ENCODE peak calls at places on chromosomes 2 and 18, in ten cellular contexts. O is BJ, F is tibial artery, W is A549, B is left ventricle myocardium inferior, I is NB4, R is fibroblast of the aortic adventitia, A is testis, N is cardiac fibroblast, X is right atrium auricular region. E is an unnamed sample.
A peak's percentile ranks its signal among the peaks of the same experiment; 100 is the strongest.

GRCh38 chr2:67571785-67572718 is 174.9 kb downstream of the ETAA1 start:
- DNase-seq in I (no peak), N (peak; percentile 64), X (no peak), F (no peak), R (peak; percentile 74), B (no peak), W (peak; percentile 44), A (no peak), O (no peak), E (peak; percentile 66)

GRCh38 chr2:155525194-155525593 is 807.3 kb downstream of the NR4A2 start:
- DNase-seq in N (no peak), W (no peak), F (no peak), I (no peak), A (no peak), O (no peak), X (no peak), B (no peak), R (no peak), E (no peak)

GRCh38 chr2:230974096-230974913 is 21.6 kb upstream of the SPATA3 start:
- DNase-seq in F (no peak), I (peak; percentile 85), B (no peak), R (no peak), X (peak; percentile 55), W (no peak), A (no peak), N (peak; percentile 67), O (no peak), E (peak; percentile 92)

GRCh38 chr2:128322651-128323491 is 4.2 kb upstream of the HS6ST1 start:
- DNase-seq in F (no peak), B (no peak), I (peak; percentile 44), A (peak; percentile 28), W (no peak), R (no peak), N (no peak), X (peak; percentile 59), O (no peak), E (no peak)

GRCh38 chr2:197254776-197255521 is 55.6 kb downstream of the ANKRD44 start:
- DNase-seq in N (no peak), B (no peak), X (no peak), F (no peak), A (no peak), O (no peak), W (no peak), I (no peak), R (no peak), E (no peak)

GRCh38 chr18:73980289-73980979 is 167.2 kb downstream of the FBXO15 start:
- DNase-seq in F (no peak), B (no peak), I (peak; percentile 16), N (peak; percentile 42), R (peak; percentile 9), A (peak; percentile 56), O (no peak), X (no peak), W (peak; percentile 20), E (no peak)

GRCh38 chr2:180519276-180519675 is 461.1 kb upstream of the UBE2E3 start:
- DNase-seq in N (peak; percentile 80), O (no peak), F (no peak), R (peak; percentile 49), I (no peak), X (no peak), A (no peak), W (peak; percentile 11), B (no peak), E (peak; percentile 51)

GRCh38 chr2:163441603-163442002 is 294.2 kb downstream of the FIGN start:
- DNase-seq in O (no peak), R (no peak), X (no peak), A (no peak), F (no peak), B (no peak), N (no peak), I (no peak), W (no peak), E (no peak)

GRCh38 chr2:133123912-133124311 is 444.4 kb downstream of the NCKAP5 start:
- DNase-seq in F (no peak), X (no peak), W (no peak), O (no peak), A (no peak), B (no peak), N (no peak), I (no peak), R (no peak), E (no peak)

GRCh38 chr2:133124446-133124845 is 443.8 kb downstream of the NCKAP5 start:
- DNase-seq in I (no peak), N (no peak), F (no peak), X (no peak), B (no peak), R (no peak), O (no peak), A (no peak), W (no peak), E (no peak)

GRCh38 chr2:133123393-133123792 is 444.9 kb downstream of the NCKAP5 start:
- DNase-seq in W (no peak), O (no peak), R (no peak), B (no peak), F (no peak), X (no peak), A (no peak), N (no peak), I (no peak), E (no peak)

GRCh38 chr2:133120310-133120709 is 448.0 kb downstream of the NCKAP5 start:
- DNase-seq in I (no peak), N (no peak), B (no peak), X (no peak), R (no peak), A (no peak), F (no peak), W (no peak), O (no peak), E (no peak)

DNA sequence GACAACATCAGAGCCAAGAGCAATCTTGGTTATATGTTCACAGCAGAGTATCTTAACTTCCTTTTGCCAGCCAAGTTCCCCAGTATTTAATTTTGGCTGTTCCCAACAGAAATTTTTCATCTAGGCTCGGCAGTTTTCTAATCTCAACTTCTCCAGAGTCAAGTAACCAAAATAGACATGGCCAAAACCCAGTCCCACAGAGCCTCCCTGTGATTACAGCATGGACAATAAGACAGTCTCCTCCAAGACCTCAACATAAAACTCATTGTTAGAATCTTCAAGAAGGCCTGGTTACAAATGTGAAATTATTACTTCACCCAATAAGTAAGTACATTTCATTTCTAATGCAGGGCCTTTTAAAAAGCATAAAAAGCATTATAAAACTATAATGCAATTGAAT is 445.7 kb downstream of the NCKAP5 start:
- DNase-seq in W (no peak), A (no peak), X (no peak), N (no peak), F (no peak), B (no peak), O (no peak), I (no peak), R (no peak), E (no peak)
- H3K4me3 ChIP-seq in W (no peak overlapping the region), A (no peak overlapping the region), X (no peak overlapping the region), N (no peak overlapping the region), F (no peak overlapping the region), B (no peak overlapping the region), O (no peak overlapping the region), I (no peak overlapping the region), R (no peak overlapping the region), E (no peak overlapping the region)

GRCh38 chr18:46680784-46681695 is 24.0 kb upstream of the LOXHD1 start:
- DNase-seq in A (no peak), R (no peak), I (peak; percentile 27), X (no peak), N (no peak), O (no peak), F (no peak), W (no peak), B (no peak), E (no peak)

GRCh38 chr18:46683252-46683651 is 26.2 kb upstream of the LOXHD1 start:
- DNase-seq in W (no peak), N (no peak), I (no peak), O (no peak), F (no peak), A (no peak), B (no peak), X (no peak), R (no peak), E (no peak)

GRCh38 chr18:46678785-46679404 is 21.9 kb upstream of the LOXHD1 start:
- DNase-seq in A (no peak), O (no peak), R (no peak), X (no peak), I (peak; percentile 11), B (no peak), W (no peak), F (no peak), N (no peak), E (no peak)

GRCh38 chr18:46677609-46678470 is 20.8 kb upstream of the LOXHD1 start:
- DNase-seq in W (no peak), R (no peak), A (no peak), O (no peak), F (no peak), N (no peak), X (no peak), B (no peak), I (no peak), E (no peak)

DNA sequence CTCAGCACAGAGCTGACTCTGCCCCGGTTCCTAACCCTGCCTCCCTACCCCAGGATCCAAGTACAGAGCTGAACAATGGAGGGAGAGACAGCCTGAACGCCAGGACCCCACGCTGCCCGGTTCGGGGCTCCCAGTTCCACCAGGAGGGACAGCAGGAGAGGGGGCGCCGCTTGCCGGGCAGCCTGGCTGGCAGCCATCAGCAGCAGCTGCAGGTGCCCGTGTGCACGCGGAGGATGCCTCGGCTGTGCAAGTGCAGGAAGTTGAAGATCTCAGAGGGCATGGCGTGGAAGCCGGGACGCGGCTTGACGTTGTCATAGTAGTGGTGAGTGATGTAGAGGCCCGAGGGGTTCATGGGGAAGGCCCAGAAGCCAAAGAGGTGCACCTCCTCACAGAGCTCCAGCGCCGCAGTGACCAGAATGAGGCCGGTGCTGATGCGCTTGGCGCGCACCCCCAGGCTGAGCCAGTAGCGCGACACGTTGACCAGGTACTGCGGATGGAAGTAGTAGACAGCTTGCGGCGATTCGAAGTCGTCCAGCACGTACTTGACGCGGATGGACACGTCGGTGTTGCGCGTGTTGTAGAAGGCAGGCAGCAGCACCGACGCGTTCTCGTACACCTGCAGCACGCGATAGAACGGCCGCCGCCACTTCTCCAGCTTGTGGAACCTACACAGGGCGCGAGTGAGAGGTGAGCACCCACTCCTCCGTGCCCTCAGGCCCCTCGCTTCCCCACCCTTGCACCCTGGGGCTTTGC is 23.0 kb upstream of the LOXHD1 start:
- DNase-seq in I (no peak), W (no peak), F (no peak), X (no peak), R (no peak), N (no peak), B (no peak), A (no peak), O (no peak), E (no peak)
- TF ChIP-seq CTCF in I (no peak), W (no peak), F (no peak), X (no peak), R (no peak), N (no peak), B (no peak), A (no peak), O (no peak), E (no peak)

DNA sequence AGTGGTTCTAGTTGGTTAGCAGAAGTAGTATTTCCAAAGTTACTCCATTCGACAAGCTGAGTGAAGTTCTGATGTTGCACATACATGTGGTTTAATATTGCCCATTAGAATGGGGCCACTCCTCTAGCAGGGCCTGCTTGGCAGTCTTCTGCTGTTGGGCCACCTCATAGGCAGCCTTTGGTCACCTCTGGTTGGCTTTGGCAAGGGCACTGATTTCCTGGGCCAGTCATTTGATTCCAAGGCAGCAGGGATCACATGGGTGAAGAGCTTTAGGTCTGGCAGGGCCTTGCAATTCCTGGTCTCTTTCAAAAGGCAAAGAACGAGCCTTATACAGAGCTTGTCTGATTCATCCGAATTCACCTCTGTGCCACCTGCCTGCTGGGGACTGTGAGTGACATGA is 2.5 kb downstream of the RPIA start:
- DNase-seq in R (no peak), W (no peak), A (no peak), N (no peak), X (no peak), F (no peak), O (no peak), I (peak; percentile 12), B (no peak), E (no peak)
- H3K4me3 ChIP-seq in R (no peak overlapping the region), W (no peak overlapping the region), A (no peak overlapping the region), N (no peak overlapping the region), X (no peak overlapping the region), F (no peak overlapping the region), O (no peak overlapping the region), I (no peak overlapping the region), B (no peak overlapping the region), E (no peak overlapping the region)

GRCh38 chr2:191838526-191838925 is 8.4 kb downstream of the CAVIN2 start:
- DNase-seq in X (no peak), N (no peak), B (no peak), F (no peak), O (no peak), W (no peak), I (no peak), R (no peak), A (no peak), E (no peak)
- TF ChIP-seq CTCF in X (no peak), N (no peak), B (no peak), F (no peak), O (no peak), W (no peak), I (no peak), R (no peak), A (no peak), E (no peak)